ENCODE peak calls at places on chromosomes 2 and 18, in ten cellular contexts. J is LoVo, D is RCC 7860, O is left cardiac atrium, S is HEK293T, Y is colonic mucosa, B is D341Med, U is T-helper 9 cell, R is activated B cell treated with CpG ODN at 0.5 μM for 24 hours, E is activated T-cell treated with anti-CD3 and anti-CD28 coated beads for 1 hour. Q is an unnamed sample.

GRCh38 chr2:100810603-100811145 is 9.3 kb upstream of the NPAS2 start:
- DNase-seq in J (no peak), R (no peak), O (no peak), U (no peak), S (no peak), D (no peak), E (no peak), B (no peak), Y (no peak), Q (no peak)

GRCh38 chr2:26650713-26651457 is 9.7 kb upstream of the CIB4 start:
- DNase-seq in D (no peak), Y (no peak), R (no peak), B (no peak), E (no peak), S (no peak), J (no peak), U (no peak), O (no peak), Q (no peak)

GRCh38 chr2:154713605-154714004 is 15.1 kb downstream of the KCNJ3 start:
- DNase-seq in J (no peak), O (no peak), S (no peak), U (no peak), R (no peak), Y (no peak), E (no peak), D (no peak), B (no peak), Q (no peak)

GRCh38 chr18:55588876-55589595 is 1.0 kb upstream of the TCF4 start:
- DNase-seq in O (no peak), R (no peak), E (no peak), D (no peak), U (no peak), B (no peak), J (no peak), Y (no peak), S (no peak), Q (no peak)

GRCh38 chr18:26503382-26503781 is 45.0 kb downstream of the KCTD1 start:
- DNase-seq in O (no peak), J (no peak), B (no peak), E (no peak), S (no peak), R (no peak), Y (no peak), U (no peak), D (no peak), Q (no peak)

GRCh38 chr2:241215421-241215820 is 26.9 kb downstream of the ANO7 start:
- DNase-seq in U (no peak), Y (no peak), B (no peak), S (no peak), R (no peak), O (no peak), E (no peak), J (no peak), D (peak; percentile 8), Q (no peak)

GRCh38 chr2:133568172-133568571 is at the start of gene NCKAP5:
- DNase-seq in S (peak; percentile 22), O (no peak), J (no peak), D (no peak), B (no peak), E (no peak), U (no peak), Y (peak; percentile 79), R (no peak), Q (no peak)

GRCh38 chr18:45801396-45802004 is 24.0 kb upstream of the SIGLEC15 start:
- DNase-seq in O (no peak), R (no peak), D (no peak), Y (no peak), J (no peak), S (no peak), E (no peak), B (no peak), U (no peak), Q (no peak)

GRCh38 chr2:170492010-170492409 is 223.1 kb upstream of the SP5 start:
- DNase-seq in D (no peak), J (no peak), E (no peak), R (no peak), O (no peak), S (no peak), Y (peak; percentile 3), B (no peak), U (no peak), Q (no peak)

GRCh38 chr2:132547089-132547687 is 122.8 kb downstream of the LYPD1 start:
- DNase-seq in R (no peak), B (peak; percentile 60), U (peak; percentile 1), J (peak; percentile 24), Y (peak; percentile 78), D (peak; percentile 46), O (peak; percentile 72), E (peak; percentile 2), S (peak; percentile 59), Q (no peak)

GRCh38 chr18:37565138-37565984 is at the start of gene CELF4:
- DNase-seq in J (no peak), U (no peak), R (no peak), Y (no peak), D (no peak), B (peak; percentile 81), S (peak; percentile 51), E (no peak), O (no peak), Q (no peak)

GRCh38 chr18:2444201-2444875 is 127.0 kb downstream of the METTL4 start:
- DNase-seq in O (no peak), E (no peak), D (no peak), Y (no peak), B (no peak), U (no peak), S (no peak), R (no peak), J (no peak), Q (no peak)

GRCh38 chr18:8735274-8735673 is 29.9 kb downstream of the MTCL1 start:
- DNase-seq in J (no peak), Y (no peak), B (no peak), S (no peak), U (no peak), R (no peak), D (no peak), O (no peak), E (no peak), Q (no peak)

GRCh38 chr2:208984376-208985100 is 439.3 kb upstream of the MAP2 start:
- DNase-seq in S (no peak), Y (no peak), D (peak; percentile 13), J (no peak), R (no peak), O (no peak), U (no peak), B (no peak), E (no peak), Q (peak; percentile 38)

GRCh38 chr2:187689372-187689771 is 135.1 kb upstream of the TFPI start:
- DNase-seq in S (no peak), U (no peak), B (no peak), Y (no peak), D (peak; percentile 33), O (no peak), E (no peak), R (no peak), J (peak; percentile 33), Q (no peak)